ENCODE peak calls at places on chromosomes 16 and 17, in nine cellular contexts. N is endothelial cell of umbilical vein, H is breast epithelium, P is K562, S is sigmoid colon, T is HL-60, Y is GM23338, Z is stomach, D is SK-N-SH. J is an unnamed sample.

GRCh38 chr16:50025544-50025931 is 513 bp downstream of the CNEP1R1 start:
- DNase-seq in N (no peak), H (no peak), P (peak; percentile 31), S (no peak), T (no peak), Y (no peak), Z (no peak), D (no peak), J (no peak)

GRCh38 chr16:31080035-31080629 is 5.9 kb downstream of the ZNF646 start:
- DNase-seq in N (no peak), H (no peak), P (no peak), S (peak; percentile 57), T (no peak), Y (peak; percentile 18), Z (no peak), D (no peak), J (no peak)

GRCh38 chr17:6755281-6755680 is 565 bp upstream of the XAF1 start:
- DNase-seq in N (no peak), H (no peak), P (no peak), S (peak; percentile 76), T (no peak), Y (no peak), Z (no peak), D (peak; percentile 36), J (no peak)

GRCh38 chr17:79082311-79083190 is 7.9 kb downstream of the ENGASE start:
- DNase-seq in N (peak; percentile 30), H (no peak), P (peak; percentile 84), S (no peak), T (no peak), Y (peak; percentile 78), Z (peak; percentile 63), D (peak; percentile 96), J (no peak)

GRCh38 chr16:346587-346986 is 5.9 kb downstream of the AXIN1 start:
- DNase-seq in N (no peak), H (no peak), P (no peak), S (no peak), T (no peak), Y (no peak), Z (no peak), D (no peak), J (no peak)

GRCh38 chr17:6084226-6085161 is 14.3 kb downstream of the WSCD1 start:
- DNase-seq in N (no peak), H (no peak), P (no peak), S (no peak), T (no peak), Y (no peak), Z (no peak), D (no peak), J (no peak)

GRCh38 chr17:48592097-48592496 is 1.5 kb downstream of the HOXB5 start:
- DNase-seq in N (no peak), H (no peak), P (no peak), S (no peak), T (no peak), Y (no peak), Z (no peak), D (no peak), J (no peak)

GRCh38 chr17:74457146-74457819 is 9.2 kb upstream of the CD300A start:
- DNase-seq in N (peak; percentile 44), H (peak; percentile 77), P (peak; percentile 69), S (peak; percentile 88), T (no peak), Y (peak; percentile 89), Z (peak; percentile 85), D (peak; percentile 89), J (no peak)

GRCh38 chr17:65009848-65010247 is 46.7 kb downstream of the GNA13 start:
- DNase-seq in N (no peak), H (no peak), P (no peak), S (no peak), T (no peak), Y (no peak), Z (no peak), D (no peak), J (no peak)

GRCh38 chr16:67537270-67537635 is 8.6 kb downstream of the RIPOR1 start:
- DNase-seq in N (peak; percentile 79), H (no peak), P (no peak), S (peak; percentile 87), T (no peak), Y (peak; percentile 69), Z (peak; percentile 58), D (peak; percentile 85), J (no peak)

GRCh38 chr17:60599220-60599619 is 773 bp upstream of the PPM1D start:
- DNase-seq in N (no peak), H (no peak), P (peak; percentile 22), S (no peak), T (no peak), Y (no peak), Z (no peak), D (peak; percentile 39), J (no peak)

GRCh38 chr17:40545660-40546059 is 19.6 kb downstream of the CCR7 start:
- DNase-seq in N (no peak), H (peak; percentile 42), P (no peak), S (peak; percentile 51), T (no peak), Y (no peak), Z (peak; percentile 1), D (no peak), J (no peak)

GRCh38 chr17:40548491-40548981 is 16.7 kb downstream of the CCR7 start:
- DNase-seq in N (no peak), H (peak; percentile 45), P (no peak), S (no peak), T (no peak), Y (no peak), Z (peak; percentile 9), D (no peak), J (no peak)

GRCh38 chr17:40547785-40548478 is 17.3 kb downstream of the CCR7 start:
- DNase-seq in N (no peak), H (no peak), P (no peak), S (no peak), T (no peak), Y (no peak), Z (peak; percentile 16), D (no peak), J (no peak)

GRCh38 chr17:40548982-40549680 is 16.1 kb downstream of the CCR7 start:
- DNase-seq in N (peak; percentile 87), H (peak; percentile 73), P (no peak), S (peak; percentile 87), T (no peak), Y (no peak), Z (peak; percentile 50), D (peak; percentile 47), J (no peak)

GRCh38 chr17:40547079-40547784 is 18.0 kb downstream of the CCR7 start:
- DNase-seq in N (no peak), H (no peak), P (no peak), S (peak; percentile 65), T (no peak), Y (no peak), Z (peak; percentile 19), D (no peak), J (no peak)
- TF ChIP-seq POLR2AphosphoS5 in N (no peak), H (no peak), P (no peak), S (no peak), T (no peak), Y (no peak), Z (no peak), D (no peak), J (no peak)

DNA sequence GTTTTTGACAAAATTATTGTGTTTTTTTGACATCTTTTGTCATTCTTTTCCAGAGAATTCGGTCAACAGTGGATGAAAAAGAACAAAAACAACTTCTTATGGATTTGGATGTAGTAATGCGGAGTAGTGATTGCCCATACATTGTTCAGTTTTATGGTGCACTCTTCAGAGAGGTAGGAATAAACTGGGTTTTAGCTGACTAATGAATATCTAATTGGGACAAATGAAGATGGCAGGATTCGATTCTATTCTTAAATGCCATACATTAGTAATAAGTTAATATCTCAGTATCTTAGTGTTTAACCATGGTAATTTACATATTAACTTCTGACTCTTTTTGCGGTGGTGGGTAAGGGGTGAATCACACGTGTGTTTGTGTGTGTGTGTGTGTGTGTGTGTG is 74.8 kb downstream of the MAP2K4 start:
- DNase-seq in N (no peak), H (no peak), P (no peak), S (no peak), T (no peak), Y (no peak), Z (no peak), D (no peak), J (no peak)
- H3K27ac ChIP-seq in N (no peak overlapping the region), H (no peak overlapping the region), P (no peak overlapping the region), S (no peak overlapping the region), T (no peak overlapping the region), Y (no peak overlapping the region), Z (no peak overlapping the region), D (no peak overlapping the region), J (no peak overlapping the region)

DNA sequence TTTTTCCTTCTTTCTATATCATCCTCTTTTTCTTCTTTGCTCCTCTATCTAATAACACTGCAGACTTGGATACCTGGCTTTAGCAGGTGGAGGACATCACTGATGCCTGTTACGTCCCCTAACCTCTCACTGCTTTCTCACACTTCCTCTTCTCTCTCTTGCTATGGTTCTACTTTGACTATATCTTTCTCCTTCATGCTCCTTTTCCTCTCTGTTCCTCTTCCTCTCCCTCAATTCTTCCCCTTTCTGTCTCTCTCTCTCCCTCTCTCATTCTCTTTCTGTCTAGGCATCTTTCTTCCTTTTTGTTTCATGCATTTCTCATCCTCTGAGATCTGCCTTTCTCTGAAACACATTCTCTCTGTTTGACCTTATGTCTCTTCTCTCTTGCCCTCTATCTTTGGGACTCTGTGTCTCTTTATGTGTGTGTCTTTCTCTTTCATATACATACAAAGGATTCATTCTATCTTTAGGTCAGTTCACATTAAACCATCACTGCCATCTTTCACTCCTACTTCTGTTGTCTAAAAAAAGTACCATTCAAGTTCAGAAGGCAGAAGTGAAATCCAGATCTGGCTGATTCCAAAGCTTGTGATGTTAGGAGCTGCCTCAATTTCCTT is 353.7 kb downstream of the SHISA9 start:
- DNase-seq in N (no peak), H (no peak), P (no peak), S (no peak), T (no peak), Y (no peak), Z (no peak), D (no peak), J (no peak)
- TF ChIP-seq POLR2AphosphoS5 in N (no peak), H (no peak), P (no peak), S (no peak), T (no peak), Y (no peak), Z (no peak), D (no peak), J (no peak)

DNA sequence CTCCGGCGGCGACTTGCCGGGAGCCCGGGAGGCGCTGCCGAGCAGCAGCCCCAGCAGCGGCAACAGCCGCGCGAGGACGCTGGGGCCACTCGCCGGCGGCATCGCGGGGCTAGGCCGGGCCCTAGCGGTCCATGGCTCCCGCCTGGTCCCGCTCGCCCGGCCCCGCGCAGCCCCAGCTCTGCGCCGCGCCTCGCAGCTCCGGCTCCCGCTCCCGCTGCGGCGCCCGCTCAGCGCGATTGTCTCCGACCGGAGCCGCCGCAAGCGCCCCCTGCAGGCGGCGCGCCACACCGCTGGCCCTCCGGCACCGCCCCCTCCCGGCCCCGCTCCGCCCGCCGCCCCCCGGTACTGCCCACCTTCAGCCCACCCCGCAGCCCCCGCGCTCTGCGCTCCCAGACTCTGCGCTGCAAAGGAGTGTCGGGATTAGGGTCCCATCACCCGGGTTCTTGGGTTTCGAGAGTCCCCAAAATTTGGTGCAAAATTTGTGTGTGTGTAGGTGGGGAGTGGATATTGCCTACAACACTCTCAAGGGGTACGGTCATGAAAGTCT is at the start of gene FAM171A2:
- DNase-seq in N (peak; percentile 56), H (no peak), P (peak; percentile 89), S (no peak), T (no peak), Y (peak; percentile 85), Z (peak; percentile 62), D (peak; percentile 97), J (no peak)
- H3K27ac ChIP-seq in N (no peak within 1 kb of the TSS), H (no peak within 1 kb of the TSS), P (peak within 1 kb of the TSS; percentile 60), S (peak within 1 kb of the TSS; percentile 22), T (no peak within 1 kb of the TSS), Y (no peak within 1 kb of the TSS), Z (no peak within 1 kb of the TSS), D (peak within 1 kb of the TSS; percentile 76), J (peak within 1 kb of the TSS; percentile 71)

J was measured in SK-N-MC.